ENCODE peak calls at places on chromosomes 6 and 20, in five cellular contexts. One of them, this sample, is unnamed.
A peak's percentile ranks its signal among the peaks of the same experiment; 100 is the strongest.

GRCh38 chr6:50600280-50600679 is 113.0 kb upstream of the TFAP2D start:
- DNase-seq in mesendoderm: no peak
- DNase-seq in D721Med: no peak
- DNase-seq in ecto neural progenitor cell: peak; percentile 52
- DNase-seq in mesothelial cell of epicardium: no peak
- DNase-seq in this sample: no peak

GRCh38 chr6:72783667-72784066 is 161.8 kb downstream of the KCNQ5 start:
- DNase-seq in mesendoderm: no peak
- DNase-seq in D721Med: no peak
- DNase-seq in ecto neural progenitor cell: no peak
- DNase-seq in mesothelial cell of epicardium: no peak
- DNase-seq in this sample: no peak

GRCh38 chr6:31079656-31080261 is 32.6 kb downstream of the C6orf15 start:
- DNase-seq in mesendoderm: peak; percentile 80
- DNase-seq in D721Med: peak; percentile 54
- DNase-seq in ecto neural progenitor cell: peak; percentile 76
- DNase-seq in mesothelial cell of epicardium: peak; percentile 78
- DNase-seq in this sample: peak; percentile 63

GRCh38 chr6:35148167-35148741 is 7.1 kb upstream of the TCP11 start:
- DNase-seq in mesendoderm: peak; percentile 98
- DNase-seq in D721Med: no peak
- DNase-seq in ecto neural progenitor cell: peak; percentile 77
- DNase-seq in mesothelial cell of epicardium: no peak
- DNase-seq in this sample: peak; percentile 81

GRCh38 chr6:34867484-34867883 is 20.4 kb downstream of the TAF11 start:
- DNase-seq in mesendoderm: peak; percentile 26
- DNase-seq in D721Med: no peak
- DNase-seq in ecto neural progenitor cell: no peak
- DNase-seq in mesothelial cell of epicardium: no peak
- DNase-seq in this sample: no peak

GRCh38 chr6:34465551-34466241 is at the start of gene PACSIN1:
- DNase-seq in mesendoderm: peak; percentile 70
- DNase-seq in D721Med: peak; percentile 97
- DNase-seq in ecto neural progenitor cell: peak; percentile 82
- DNase-seq in mesothelial cell of epicardium: peak; percentile 55
- DNase-seq in this sample: no peak

GRCh38 chr20:381581-382290 is 1.2 kb downstream of the TRIB3 start:
- DNase-seq in mesendoderm: peak; percentile 78
- DNase-seq in D721Med: no peak
- DNase-seq in ecto neural progenitor cell: peak; percentile 67
- DNase-seq in mesothelial cell of epicardium: peak; percentile 56
- DNase-seq in this sample: no peak

GRCh38 chr6:90095788-90096187 is 200.9 kb downstream of the BACH2 start:
- DNase-seq in mesendoderm: no peak
- DNase-seq in D721Med: no peak
- DNase-seq in ecto neural progenitor cell: no peak
- DNase-seq in mesothelial cell of epicardium: no peak
- DNase-seq in this sample: no peak

GRCh38 chr20:51412333-51412761 is 130.2 kb downstream of the NFATC2 start:
- DNase-seq in mesendoderm: no peak
- DNase-seq in D721Med: no peak
- DNase-seq in ecto neural progenitor cell: no peak
- DNase-seq in mesothelial cell of epicardium: no peak
- DNase-seq in this sample: no peak

GRCh38 chr20:4150095-4150492 is 134.7 kb upstream of the RNF24 start:
- DNase-seq in mesendoderm: no peak
- DNase-seq in D721Med: no peak
- DNase-seq in ecto neural progenitor cell: peak; percentile 51
- DNase-seq in mesothelial cell of epicardium: no peak
- DNase-seq in this sample: no peak

GRCh38 chr6:128768187-128768586 is 114.8 kb upstream of the LAMA2 start:
- DNase-seq in mesendoderm: peak; percentile 27
- DNase-seq in D721Med: no peak
- DNase-seq in ecto neural progenitor cell: no peak
- DNase-seq in mesothelial cell of epicardium: no peak
- DNase-seq in this sample: no peak

GRCh38 chr20:12201289-12201991 is 283.7 kb downstream of the BTBD3 start:
- DNase-seq in mesendoderm: no peak
- DNase-seq in D721Med: no peak
- DNase-seq in ecto neural progenitor cell: no peak
- DNase-seq in mesothelial cell of epicardium: no peak
- DNase-seq in this sample: no peak

GRCh38 chr20:53869466-53870258 is 200.7 kb downstream of the BCAS1 start:
- DNase-seq in mesendoderm: peak; percentile 91
- DNase-seq in D721Med: no peak
- DNase-seq in ecto neural progenitor cell: peak; percentile 62
- DNase-seq in mesothelial cell of epicardium: peak; percentile 50
- DNase-seq in this sample: peak; percentile 85

GRCh38 chr20:46558511-46558959 is 8.1 kb upstream of the OCSTAMP start:
- DNase-seq in mesendoderm: peak; percentile 25
- DNase-seq in D721Med: no peak
- DNase-seq in ecto neural progenitor cell: no peak
- DNase-seq in mesothelial cell of epicardium: no peak
- DNase-seq in this sample: no peak

GRCh38 chr6:111829581-111829980 is 43.7 kb downstream of the FYN start:
- DNase-seq in mesendoderm: no peak
- DNase-seq in D721Med: no peak
- DNase-seq in ecto neural progenitor cell: no peak
- DNase-seq in mesothelial cell of epicardium: no peak
- DNase-seq in this sample: no peak

GRCh38 chr6:69285054-69285453 is 511.8 kb downstream of the LMBRD1 start:
- DNase-seq in mesendoderm: no peak
- DNase-seq in D721Med: no peak
- DNase-seq in ecto neural progenitor cell: no peak
- DNase-seq in mesothelial cell of epicardium: no peak
- DNase-seq in this sample: no peak

GRCh38 chr6:10395946-10396577 is 18.8 kb downstream of the TFAP2A start:
- DNase-seq in mesendoderm: no peak
- DNase-seq in D721Med: no peak
- DNase-seq in ecto neural progenitor cell: no peak
- DNase-seq in mesothelial cell of epicardium: no peak
- DNase-seq in this sample: no peak